ENCODE peak calls at places on chromosome 20, in four cellular contexts. J is dorsolateral prefrontal cortex, K is fibroblast of lung, V is epithelial cell of prostate. S is an unnamed sample.

GRCh38 chr20:49418156-49418555 is 64.3 kb downstream of the KCNB1 start:
- DNase-seq in J (no peak), K (no peak), V (no peak), S (no peak)

GRCh38 chr20:47051936-47052566 is 157.4 kb downstream of the EYA2 start:
- DNase-seq in J (no peak), K (no peak), V (no peak), S (no peak)

GRCh38 chr20:48298851-48299484 is 513.7 kb upstream of the SULF2 start:
- DNase-seq in J (no peak), K (peak), V (peak), S (no peak)

GRCh38 chr20:59010995-59011873 is 4.2 kb upstream of the CTSZ start:
- DNase-seq in J (peak), K (peak), V (peak), S (no peak)

GRCh38 chr20:40692240-40693011 is 3.4 kb upstream of the MAFB start:
- DNase-seq in J (no peak), K (no peak), V (no peak), S (no peak)

GRCh38 chr20:35662541-35662940 is 2.2 kb downstream of the CPNE1 start:
- DNase-seq in J (no peak), K (no peak), V (no peak), S (no peak)

GRCh38 chr20:57902478-57902877 is 192.7 kb upstream of the PMEPA1 start:
- DNase-seq in J (no peak), K (no peak), V (peak), S (no peak)

GRCh38 chr20:47406849-47407682 is 50.6 kb upstream of the ZMYND8 start:
- DNase-seq in J (no peak), K (peak), V (no peak), S (no peak)

GRCh38 chr20:47667086-47667485 is 118.2 kb downstream of the SULF2 start:
- DNase-seq in J (no peak), K (no peak), V (no peak), S (no peak)

GRCh38 chr20:1002682-1003561 is 811 bp upstream of the RSPO4 start:
- DNase-seq in J (no peak), K (no peak), V (no peak), S (no peak)

GRCh38 chr20:59495894-59496510 is 108.3 kb upstream of the PHACTR3 start:
- DNase-seq in J (peak), K (peak), V (no peak), S (peak)

GRCh38 chr20:32139947-32140346 is 30.4 kb downstream of the TM9SF4 start:
- DNase-seq in J (no peak), K (no peak), V (no peak), S (no peak)

GRCh38 chr20:52251137-52251700 is 59.6 kb upstream of the ZFP64 start:
- DNase-seq in J (no peak), K (no peak), V (no peak), S (no peak)

GRCh38 chr20:50933589-50933988 is 2.4 kb upstream of the ADNP start:
- DNase-seq in J (no peak), K (no peak), V (no peak), S (no peak)
- H3K27ac ChIP-seq in J (no peak), K (peak), V (no peak), S (no peak)

GRCh38 chr20:19940945-19941590 is 76.1 kb upstream of the NAA20 start:
- DNase-seq in J (no peak), K (no peak), V (no peak), S (no peak)

GRCh38 chr20:19942611-19943010 is 74.6 kb upstream of the NAA20 start:
- DNase-seq in J (no peak), K (no peak), V (no peak), S (no peak)

GRCh38 chr20:19945732-19946670 is 71.2 kb upstream of the NAA20 start:
- DNase-seq in J (peak), K (no peak), V (no peak), S (no peak)

GRCh38 chr20:19944772-19945459 is 72.2 kb upstream of the NAA20 start:
- DNase-seq in J (no peak), K (no peak), V (no peak), S (no peak)

DNA sequence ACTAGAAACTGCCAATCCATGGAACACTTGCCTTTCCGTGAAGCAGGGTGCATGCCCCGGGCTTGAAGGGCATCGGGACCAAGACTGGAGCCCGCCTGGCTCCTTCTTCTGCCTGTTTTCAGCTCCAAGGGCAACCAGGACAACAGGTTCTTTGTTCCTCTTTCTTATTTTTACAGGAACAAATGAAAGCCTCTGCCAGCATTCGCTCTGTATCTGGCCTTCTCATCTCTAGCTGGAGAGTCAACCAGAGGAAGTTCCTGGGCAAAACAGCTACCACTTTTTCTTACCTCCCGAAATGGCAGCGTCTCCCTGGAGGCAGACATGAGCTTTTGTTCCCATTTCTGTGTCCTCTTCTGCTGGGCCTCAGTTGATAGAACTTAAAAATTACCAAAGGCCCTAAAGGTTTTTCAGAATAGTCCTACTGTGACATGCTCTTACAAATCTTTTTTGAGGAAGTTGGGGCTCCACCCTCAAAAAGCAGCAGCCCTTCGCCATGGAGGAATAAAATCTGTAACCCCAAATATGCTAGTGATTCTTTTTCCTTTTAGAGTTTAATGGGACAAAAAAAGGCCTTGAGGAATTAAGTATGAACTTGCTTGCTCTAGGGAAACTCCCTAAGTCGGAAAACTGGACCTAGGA is 74.0 kb upstream of the NAA20 start:
- DNase-seq in J (peak), K (no peak), V (no peak), S (peak)
- H3K27ac ChIP-seq in J (peak), K (no peak), V (no peak), S (peak)

DNA sequence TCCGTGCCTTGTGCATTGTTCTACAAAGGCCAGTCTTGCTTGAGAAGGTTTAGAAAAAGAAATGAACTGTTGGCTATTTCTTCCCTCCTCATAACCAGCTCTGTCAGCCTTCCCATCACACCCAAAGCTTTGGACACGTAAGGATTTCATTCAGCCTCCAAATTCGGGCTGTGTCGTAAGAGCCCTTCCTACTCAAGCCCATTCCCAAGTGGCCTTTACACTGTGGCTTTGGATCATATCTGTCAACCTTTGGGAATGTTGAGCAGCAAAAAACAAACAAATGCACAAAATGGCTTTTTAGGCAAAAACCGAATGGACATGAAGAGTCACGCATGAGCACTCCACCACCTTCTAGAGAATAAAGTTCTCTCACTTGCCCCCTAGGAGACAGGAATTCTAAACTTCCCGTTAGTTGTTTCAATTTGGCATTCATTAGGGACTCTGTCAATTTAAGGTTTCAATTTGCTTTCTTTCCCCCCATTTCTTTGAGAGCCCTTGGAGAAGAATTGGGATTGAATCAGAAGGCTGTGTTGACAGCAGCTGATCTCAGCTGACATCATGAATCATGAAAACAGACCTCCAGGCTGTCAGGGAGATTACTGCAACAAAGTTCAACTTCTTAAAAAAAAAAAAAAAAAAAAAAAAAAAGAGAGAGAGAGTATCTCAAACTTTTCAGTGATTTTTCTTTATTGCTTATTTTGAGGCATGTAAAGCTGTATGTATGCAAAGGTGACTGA is 110.4 kb downstream of the BCAS1 start:
- DNase-seq in J (no peak), K (peak), V (no peak), S (no peak)
- H3K27ac ChIP-seq in J (no peak), K (no peak), V (no peak), S (no peak)

DNA sequence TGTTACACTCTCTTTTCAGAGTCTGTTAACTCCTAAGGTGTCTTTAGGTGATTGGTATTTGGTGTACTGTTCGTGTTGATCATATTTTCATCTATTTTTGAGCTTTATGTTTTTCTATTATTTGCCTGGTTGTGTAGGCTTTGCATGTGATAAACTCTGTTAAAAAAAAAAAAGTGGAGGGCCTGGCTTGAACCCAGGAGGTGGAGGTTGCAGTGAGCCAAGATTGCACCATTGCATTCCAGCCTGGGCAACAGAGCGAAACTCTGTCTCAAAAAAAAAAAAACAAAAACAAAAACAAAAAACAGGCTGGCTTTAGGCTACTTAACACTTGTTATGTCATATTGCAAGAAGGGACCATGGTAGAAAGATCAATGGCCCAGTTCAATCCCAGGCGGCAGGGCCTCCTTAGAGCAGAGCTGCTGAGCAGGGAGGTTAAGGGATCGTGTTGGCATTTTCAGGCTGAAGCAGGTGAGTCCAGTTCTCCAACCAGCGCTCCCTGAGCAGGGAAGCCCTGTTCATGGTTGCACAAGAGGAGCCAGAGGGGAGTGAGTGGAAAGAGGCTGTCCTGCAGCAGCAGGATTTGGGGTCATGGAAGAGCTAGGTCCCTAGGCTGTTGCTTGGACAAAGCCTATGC is 8.5 kb downstream of the PYGB start:
- DNase-seq in J (no peak), K (no peak), V (no peak), S (no peak)
- H3K27ac ChIP-seq in J (peak), K (no peak), V (peak), S (peak)

DNA sequence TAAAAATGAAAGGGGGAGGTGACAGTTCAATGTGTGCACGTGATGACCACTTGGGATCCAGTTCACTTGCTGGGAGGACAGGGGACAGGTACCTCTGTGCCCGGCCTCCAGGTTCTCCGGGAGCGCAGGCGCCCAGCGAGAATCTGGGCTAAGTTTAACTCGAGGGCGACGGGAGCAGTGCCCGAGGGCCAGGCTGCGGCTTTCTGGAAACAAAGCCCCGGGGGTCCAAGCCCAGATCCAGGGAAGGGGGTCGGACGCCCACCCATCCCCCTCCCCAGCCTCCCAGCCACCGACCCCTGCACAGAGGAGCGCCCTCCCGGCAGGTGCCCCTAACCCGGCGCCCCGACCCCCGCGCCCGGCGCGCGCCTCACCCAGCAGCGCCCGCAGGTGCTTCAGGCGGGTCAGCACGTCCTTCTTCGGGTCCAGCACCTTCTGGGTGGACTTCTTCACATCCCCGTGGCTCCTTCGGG is 405 bp downstream of the RALGAPA2 start:
- DNase-seq in J (no peak), K (peak), V (no peak), S (peak)
- H3K27ac ChIP-seq in J (peak), K (no peak), V (peak), S (peak)

DNA sequence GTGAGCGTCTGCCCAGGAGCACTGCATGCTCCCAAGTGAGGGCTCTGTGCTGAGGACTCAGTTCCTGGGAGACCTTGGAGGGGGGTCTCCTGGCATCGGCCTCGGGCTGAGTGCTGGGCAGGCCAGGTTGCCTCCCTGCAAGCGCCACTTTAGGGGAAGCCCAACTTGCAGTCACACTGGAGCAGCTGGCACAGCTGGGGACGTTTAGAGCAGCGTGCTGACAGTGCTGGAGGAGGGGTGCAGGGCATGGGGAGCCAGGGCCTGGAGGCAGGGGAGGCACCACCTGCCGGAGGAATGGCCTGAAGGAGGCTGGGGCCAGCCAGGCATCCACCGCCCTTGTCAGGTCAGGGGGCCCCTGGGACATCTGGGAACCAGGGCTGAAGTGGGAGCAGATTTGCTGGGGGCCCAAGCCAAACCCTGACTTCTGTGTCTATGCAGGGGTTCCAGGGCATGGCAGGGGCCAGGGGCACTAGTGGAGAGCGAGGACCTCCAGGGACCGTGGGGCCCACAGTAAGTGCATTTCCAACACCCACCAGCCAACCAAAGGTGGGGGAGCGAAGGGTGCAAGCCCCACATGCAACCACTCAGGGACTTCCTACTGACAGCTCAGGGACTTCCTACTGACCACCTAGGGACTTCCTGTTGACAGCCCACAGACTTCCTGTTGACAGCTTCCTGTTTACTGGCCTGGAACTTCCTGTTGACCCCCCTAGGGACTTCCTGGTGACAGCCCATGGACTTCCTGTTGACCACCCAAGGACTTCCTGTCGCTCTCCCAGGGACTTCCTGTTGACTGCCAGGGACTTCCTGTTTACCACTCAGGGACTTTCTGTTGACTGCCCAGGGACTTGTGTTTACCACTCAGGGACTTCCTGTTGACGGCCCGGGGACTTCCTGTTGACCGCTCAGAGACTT is 33.6 kb downstream of the COL20A1 start:
- DNase-seq in J (no peak), K (no peak), V (no peak), S (no peak)
- H3K27ac ChIP-seq in J (no peak), K (no peak), V (no peak), S (no peak)

GRCh38 chr20:53656653-53657288 is 63.1 kb upstream of the ZNF217 start:
- DNase-seq in J (no peak), K (peak), V (no peak), S (no peak)
- H3K27ac ChIP-seq in J (peak), K (peak), V (peak), S (no peak)

DNA sequence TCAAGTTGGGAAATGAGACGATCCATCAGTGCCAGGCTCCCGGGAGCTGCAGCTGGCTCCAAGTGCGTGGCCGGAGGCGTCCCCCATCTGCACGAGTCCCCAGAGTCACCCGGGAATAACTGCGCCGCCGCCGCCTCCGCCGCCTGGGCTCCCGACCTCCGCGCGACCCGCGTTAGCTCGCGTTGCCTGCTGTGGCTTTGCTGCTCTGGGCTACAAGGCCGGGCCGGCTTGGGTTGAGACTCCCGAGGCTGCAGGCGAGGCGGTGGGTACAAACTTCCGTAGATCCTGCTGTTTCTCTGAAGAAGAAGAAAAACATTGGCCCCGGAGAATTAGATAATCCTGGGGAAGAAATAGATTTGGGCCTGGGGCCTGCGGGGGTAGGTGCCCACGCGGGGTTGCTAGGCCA is 7.4 kb upstream of the LAMP5 start:
- DNase-seq in J (no peak), K (no peak), V (no peak), S (peak)
- H3K27ac ChIP-seq in J (no peak), K (no peak), V (no peak), S (peak)

S was measured in caudate nucleus.